ENCODE peak calls at places on chromosome 22, in five cellular contexts. One of them, this sample, is unnamed.

GRCh38 chr22:27295071-27295470 is 506.5 kb downstream of the MN1 start:
- DNase-seq in GM12878: no peak
- DNase-seq in CD4-positive, alpha-beta memory T cell: no peak
- DNase-seq in OCI-LY7: no peak
- DNase-seq in naive thymus-derived CD4-positive, alpha-beta T cell: no peak
- DNase-seq in this sample: no peak

GRCh38 chr22:26713823-26714449 is 56.5 kb downstream of the MIAT start:
- DNase-seq in GM12878: no peak
- DNase-seq in CD4-positive, alpha-beta memory T cell: no peak
- DNase-seq in OCI-LY7: no peak
- DNase-seq in naive thymus-derived CD4-positive, alpha-beta T cell: no peak
- DNase-seq in this sample: no peak

GRCh38 chr22:42974223-42974622 is 40.7 kb downstream of the PACSIN2 start:
- DNase-seq in GM12878: no peak
- DNase-seq in CD4-positive, alpha-beta memory T cell: no peak
- DNase-seq in OCI-LY7: no peak
- DNase-seq in naive thymus-derived CD4-positive, alpha-beta T cell: no peak
- DNase-seq in this sample: no peak

GRCh38 chr22:23825246-23825905 is 13.4 kb downstream of the DERL3 start:
- DNase-seq in GM12878: no peak
- DNase-seq in CD4-positive, alpha-beta memory T cell: no peak
- DNase-seq in OCI-LY7: no peak
- DNase-seq in naive thymus-derived CD4-positive, alpha-beta T cell: no peak
- DNase-seq in this sample: no peak

GRCh38 chr22:24240381-24240780 is 4.5 kb downstream of the GGT5 start:
- DNase-seq in GM12878: no peak
- DNase-seq in CD4-positive, alpha-beta memory T cell: no peak
- DNase-seq in OCI-LY7: no peak
- DNase-seq in naive thymus-derived CD4-positive, alpha-beta T cell: no peak
- DNase-seq in this sample: no peak

GRCh38 chr22:25853902-25854301 is 111.9 kb downstream of the MYO18B start:
- DNase-seq in GM12878: no peak
- DNase-seq in CD4-positive, alpha-beta memory T cell: no peak
- DNase-seq in OCI-LY7: peak
- DNase-seq in naive thymus-derived CD4-positive, alpha-beta T cell: no peak
- DNase-seq in this sample: peak

GRCh38 chr22:37218771-37219411 is 6.6 kb upstream of the SSTR3 start:
- DNase-seq in GM12878: peak
- DNase-seq in CD4-positive, alpha-beta memory T cell: peak
- DNase-seq in OCI-LY7: peak
- DNase-seq in naive thymus-derived CD4-positive, alpha-beta T cell: peak
- DNase-seq in this sample: no peak

GRCh38 chr22:44205713-44206645 is 25.3 kb downstream of the PARVG start:
- DNase-seq in GM12878: no peak
- DNase-seq in CD4-positive, alpha-beta memory T cell: no peak
- DNase-seq in OCI-LY7: no peak
- DNase-seq in naive thymus-derived CD4-positive, alpha-beta T cell: no peak
- DNase-seq in this sample: peak

GRCh38 chr22:23478175-23478574 is 101.9 kb downstream of the IGLL1 start:
- DNase-seq in GM12878: no peak
- DNase-seq in CD4-positive, alpha-beta memory T cell: no peak
- DNase-seq in OCI-LY7: peak
- DNase-seq in naive thymus-derived CD4-positive, alpha-beta T cell: no peak
- DNase-seq in this sample: no peak

GRCh38 chr22:39663751-39664150 is 93.2 kb downstream of the CACNA1I start:
- DNase-seq in GM12878: no peak
- DNase-seq in CD4-positive, alpha-beta memory T cell: no peak
- DNase-seq in OCI-LY7: no peak
- DNase-seq in naive thymus-derived CD4-positive, alpha-beta T cell: no peak
- DNase-seq in this sample: peak

GRCh38 chr22:21641417-21641794 is 696 bp upstream of the SDF2L1 start:
- DNase-seq in GM12878: no peak
- DNase-seq in CD4-positive, alpha-beta memory T cell: peak
- DNase-seq in OCI-LY7: no peak
- DNase-seq in naive thymus-derived CD4-positive, alpha-beta T cell: no peak
- DNase-seq in this sample: peak

GRCh38 chr22:31635638-31636306 is 26.2 kb downstream of the PISD start:
- DNase-seq in GM12878: no peak
- DNase-seq in CD4-positive, alpha-beta memory T cell: no peak
- DNase-seq in OCI-LY7: no peak
- DNase-seq in naive thymus-derived CD4-positive, alpha-beta T cell: no peak
- DNase-seq in this sample: no peak

DNA sequence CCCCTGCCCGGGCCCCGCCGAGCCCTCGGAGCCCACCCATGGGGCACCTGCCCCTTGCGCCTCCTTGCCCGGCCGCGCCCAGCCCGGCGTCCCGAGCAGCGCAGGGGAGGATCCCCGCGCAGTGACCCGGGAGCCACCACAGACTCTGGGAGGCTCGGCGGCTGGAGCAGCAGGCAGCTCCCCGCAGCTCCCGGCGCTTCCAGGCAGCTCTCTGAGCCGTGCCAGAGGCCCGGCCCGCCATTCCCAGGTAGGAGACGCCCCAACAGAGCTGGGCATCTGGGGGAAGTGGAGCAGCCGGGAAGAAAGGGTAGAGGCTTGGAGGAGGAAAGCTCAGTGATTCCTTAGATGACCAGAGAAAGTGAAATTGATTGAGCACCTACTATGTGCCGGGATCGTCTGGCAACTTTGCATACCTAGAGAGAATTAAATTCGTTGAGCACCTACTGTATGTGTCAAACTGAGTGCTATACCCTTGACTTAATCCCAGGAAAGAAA is 670 bp downstream of the RASD2 start:
- DNase-seq in GM12878: no peak
- DNase-seq in CD4-positive, alpha-beta memory T cell: no peak
- DNase-seq in OCI-LY7: no peak
- DNase-seq in naive thymus-derived CD4-positive, alpha-beta T cell: no peak
- DNase-seq in this sample: peak
- H3K4me3 ChIP-seq in GM12878: no peak
- H3K4me3 ChIP-seq in CD4-positive, alpha-beta memory T cell: no peak
- H3K4me3 ChIP-seq in OCI-LY7: peak
- H3K4me3 ChIP-seq in naive thymus-derived CD4-positive, alpha-beta T cell: no peak
- H3K4me3 ChIP-seq in this sample: peak

GRCh38 chr22:20553947-20554741 is 46.7 kb downstream of the MED15 start:
- DNase-seq in GM12878: no peak
- DNase-seq in CD4-positive, alpha-beta memory T cell: no peak
- DNase-seq in OCI-LY7: no peak
- DNase-seq in naive thymus-derived CD4-positive, alpha-beta T cell: no peak
- DNase-seq in this sample: no peak

GRCh38 chr22:20552450-20552894 is 45.1 kb downstream of the MED15 start:
- DNase-seq in GM12878: no peak
- DNase-seq in CD4-positive, alpha-beta memory T cell: no peak
- DNase-seq in OCI-LY7: no peak
- DNase-seq in naive thymus-derived CD4-positive, alpha-beta T cell: no peak
- DNase-seq in this sample: no peak

GRCh38 chr22:20551805-20552449 is 44.5 kb downstream of the MED15 start:
- DNase-seq in GM12878: no peak
- DNase-seq in CD4-positive, alpha-beta memory T cell: no peak
- DNase-seq in OCI-LY7: no peak
- DNase-seq in naive thymus-derived CD4-positive, alpha-beta T cell: no peak
- DNase-seq in this sample: peak

GRCh38 chr22:20550851-20551744 is 43.7 kb downstream of the MED15 start:
- DNase-seq in GM12878: peak
- DNase-seq in CD4-positive, alpha-beta memory T cell: peak
- DNase-seq in OCI-LY7: no peak
- DNase-seq in naive thymus-derived CD4-positive, alpha-beta T cell: peak
- DNase-seq in this sample: peak

DNA sequence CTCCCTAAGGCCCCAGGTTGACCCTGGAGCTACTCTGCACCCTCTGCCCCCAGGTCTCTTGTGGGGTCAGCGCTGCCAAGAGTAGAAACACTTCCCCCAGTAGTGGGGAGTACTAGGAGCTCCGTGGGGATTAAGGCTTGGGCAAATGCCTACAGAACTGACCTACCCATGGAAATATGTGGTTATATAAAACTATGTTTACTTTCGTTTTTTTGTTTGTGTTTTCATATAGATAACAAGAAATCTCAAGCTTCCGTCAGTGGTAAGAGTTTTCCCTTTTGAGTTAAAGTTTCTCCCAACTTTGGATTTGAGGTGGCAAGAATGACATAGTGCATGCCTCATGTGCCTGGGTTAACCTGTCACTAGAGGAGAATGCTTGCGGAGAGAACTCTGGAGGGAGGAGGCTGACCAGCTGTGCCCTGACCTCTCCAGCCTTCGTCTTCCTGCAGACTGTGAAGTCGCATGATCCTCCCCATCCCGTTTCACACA is 45.5 kb downstream of the MED15 start:
- DNase-seq in GM12878: no peak
- DNase-seq in CD4-positive, alpha-beta memory T cell: no peak
- DNase-seq in OCI-LY7: no peak
- DNase-seq in naive thymus-derived CD4-positive, alpha-beta T cell: no peak
- DNase-seq in this sample: no peak
- H3K4me3 ChIP-seq in GM12878: no peak
- H3K4me3 ChIP-seq in CD4-positive, alpha-beta memory T cell: no peak
- H3K4me3 ChIP-seq in OCI-LY7: no peak
- H3K4me3 ChIP-seq in naive thymus-derived CD4-positive, alpha-beta T cell: peak
- H3K4me3 ChIP-seq in this sample: no peak

GRCh38 chr22:35540600-35541253 is at the start of gene RASD2:
- DNase-seq in GM12878: no peak
- DNase-seq in CD4-positive, alpha-beta memory T cell: peak
- DNase-seq in OCI-LY7: peak
- DNase-seq in naive thymus-derived CD4-positive, alpha-beta T cell: peak
- DNase-seq in this sample: peak
- H3K4me3 ChIP-seq in GM12878: peak
- H3K4me3 ChIP-seq in CD4-positive, alpha-beta memory T cell: peak
- H3K4me3 ChIP-seq in OCI-LY7: peak
- H3K4me3 ChIP-seq in naive thymus-derived CD4-positive, alpha-beta T cell: peak
- H3K4me3 ChIP-seq in this sample: peak

GRCh38 chr22:49461674-49462073 is 366.0 kb downstream of the BRD1 start:
- DNase-seq in GM12878: no peak
- DNase-seq in CD4-positive, alpha-beta memory T cell: no peak
- DNase-seq in OCI-LY7: no peak
- DNase-seq in naive thymus-derived CD4-positive, alpha-beta T cell: no peak
- DNase-seq in this sample: no peak
- H3K4me3 ChIP-seq in GM12878: no peak
- H3K4me3 ChIP-seq in CD4-positive, alpha-beta memory T cell: no peak
- H3K4me3 ChIP-seq in OCI-LY7: no peak
- H3K4me3 ChIP-seq in naive thymus-derived CD4-positive, alpha-beta T cell: no peak
- H3K4me3 ChIP-seq in this sample: no peak

GRCh38 chr22:30253205-30253852 is 6.8 kb upstream of the LIF start:
- DNase-seq in GM12878: no peak
- DNase-seq in CD4-positive, alpha-beta memory T cell: no peak
- DNase-seq in OCI-LY7: no peak
- DNase-seq in naive thymus-derived CD4-positive, alpha-beta T cell: no peak
- DNase-seq in this sample: peak

GRCh38 chr22:30250713-30251267 is 4.2 kb upstream of the LIF start:
- DNase-seq in GM12878: no peak
- DNase-seq in CD4-positive, alpha-beta memory T cell: no peak
- DNase-seq in OCI-LY7: no peak
- DNase-seq in naive thymus-derived CD4-positive, alpha-beta T cell: no peak
- DNase-seq in this sample: peak

GRCh38 chr22:30254307-30254706 is 7.7 kb upstream of the LIF start:
- DNase-seq in GM12878: no peak
- DNase-seq in CD4-positive, alpha-beta memory T cell: no peak
- DNase-seq in OCI-LY7: no peak
- DNase-seq in naive thymus-derived CD4-positive, alpha-beta T cell: no peak
- DNase-seq in this sample: peak

GRCh38 chr22:30251661-30252226 is 5.2 kb upstream of the LIF start:
- DNase-seq in GM12878: no peak
- DNase-seq in CD4-positive, alpha-beta memory T cell: no peak
- DNase-seq in OCI-LY7: no peak
- DNase-seq in naive thymus-derived CD4-positive, alpha-beta T cell: no peak
- DNase-seq in this sample: peak

DNA sequence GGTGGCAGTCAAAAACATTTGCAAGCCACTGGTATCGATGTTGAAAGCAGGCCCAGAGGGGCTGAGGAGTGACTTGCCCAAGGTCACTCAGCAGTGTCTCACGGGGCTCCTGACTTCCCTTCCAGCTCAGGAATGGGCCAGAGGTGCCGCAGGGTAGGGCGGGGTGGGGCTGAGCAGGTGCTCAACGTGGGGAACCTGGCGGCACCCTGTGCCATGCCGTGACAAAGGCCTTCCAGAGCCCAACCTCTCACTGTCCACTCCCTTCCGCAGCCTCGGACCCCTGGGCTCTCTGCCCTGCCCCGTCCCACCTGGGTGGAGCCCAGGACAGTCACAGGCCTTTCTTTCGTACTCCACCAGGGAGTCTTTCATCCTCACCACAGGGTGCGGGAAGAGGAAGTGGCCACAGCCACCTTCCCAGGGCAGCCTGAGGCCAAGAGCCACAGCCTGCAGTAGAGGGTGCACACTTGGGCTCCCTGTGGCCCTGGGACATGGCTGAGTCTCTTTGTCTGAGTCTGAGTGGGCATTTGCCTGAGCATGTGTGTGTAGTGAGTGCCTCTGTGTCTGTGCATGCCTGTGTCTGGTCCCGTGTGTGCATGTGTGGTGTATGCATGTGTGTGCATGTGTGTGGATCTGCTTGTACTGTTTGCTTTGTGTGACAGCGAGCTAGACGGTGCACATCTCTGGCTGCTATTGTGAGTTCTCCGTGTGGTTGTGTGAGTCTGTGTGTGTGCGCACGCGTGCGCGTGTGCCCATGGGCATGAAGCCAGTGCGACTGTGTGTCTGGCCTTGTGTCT is 6.0 kb upstream of the LIF start:
- DNase-seq in GM12878: no peak
- DNase-seq in CD4-positive, alpha-beta memory T cell: no peak
- DNase-seq in OCI-LY7: no peak
- DNase-seq in naive thymus-derived CD4-positive, alpha-beta T cell: no peak
- DNase-seq in this sample: peak
- H3K4me3 ChIP-seq in GM12878: no peak
- H3K4me3 ChIP-seq in CD4-positive, alpha-beta memory T cell: no peak
- H3K4me3 ChIP-seq in OCI-LY7: no peak
- H3K4me3 ChIP-seq in naive thymus-derived CD4-positive, alpha-beta T cell: no peak
- H3K4me3 ChIP-seq in this sample: no peak

GRCh38 chr22:46661221-46661851 is 41.1 kb downstream of the GRAMD4 start:
- DNase-seq in GM12878: no peak
- DNase-seq in CD4-positive, alpha-beta memory T cell: peak
- DNase-seq in OCI-LY7: no peak
- DNase-seq in naive thymus-derived CD4-positive, alpha-beta T cell: no peak
- DNase-seq in this sample: no peak

GRCh38 chr22:46662226-46662625 is 42.0 kb downstream of the GRAMD4 start:
- DNase-seq in GM12878: no peak
- DNase-seq in CD4-positive, alpha-beta memory T cell: no peak
- DNase-seq in OCI-LY7: no peak
- DNase-seq in naive thymus-derived CD4-positive, alpha-beta T cell: no peak
- DNase-seq in this sample: no peak

GRCh38 chr22:46659059-46659790 is 39.0 kb downstream of the GRAMD4 start:
- DNase-seq in GM12878: no peak
- DNase-seq in CD4-positive, alpha-beta memory T cell: no peak
- DNase-seq in OCI-LY7: no peak
- DNase-seq in naive thymus-derived CD4-positive, alpha-beta T cell: no peak
- DNase-seq in this sample: no peak

GRCh38 chr22:46659791-46660186 is 39.6 kb downstream of the GRAMD4 start:
- DNase-seq in GM12878: no peak
- DNase-seq in CD4-positive, alpha-beta memory T cell: no peak
- DNase-seq in OCI-LY7: no peak
- DNase-seq in naive thymus-derived CD4-positive, alpha-beta T cell: no peak
- DNase-seq in this sample: no peak

GRCh38 chr22:46660604-46661201 is 40.5 kb downstream of the GRAMD4 start:
- DNase-seq in GM12878: no peak
- DNase-seq in CD4-positive, alpha-beta memory T cell: peak
- DNase-seq in OCI-LY7: no peak
- DNase-seq in naive thymus-derived CD4-positive, alpha-beta T cell: no peak
- DNase-seq in this sample: peak
- H3K4me3 ChIP-seq in GM12878: no peak
- H3K4me3 ChIP-seq in CD4-positive, alpha-beta memory T cell: no peak
- H3K4me3 ChIP-seq in OCI-LY7: no peak
- H3K4me3 ChIP-seq in naive thymus-derived CD4-positive, alpha-beta T cell: no peak
- H3K4me3 ChIP-seq in this sample: no peak

This sample was measured in H7.